ENCODE peak calls at places on chromosomes 4 and X, in six cellular contexts. G is CD8-positive, alpha-beta memory T cell; K is CD4-positive, CD25-positive, alpha-beta regulatory T cell; L is mesendoderm; V is CD4-positive, alpha-beta memory T cell; I is fibroblast of lung. H is an unnamed sample.

GRCh38 chr4:2432991-2433530 is 14.3 kb downstream of the CFAP99 start:
- DNase-seq in K (no peak), G (no peak), I (peak; percentile 34), V (no peak), L (peak; percentile 46), H (no peak)

GRCh38 chrX:154140742-154141141 is 3.3 kb upstream of the OPN1LW start:
- DNase-seq in V (no peak), I (no peak), L (no peak), K (no peak), G (no peak), H (no peak)

GRCh38 chr4:17968721-17969120 is 52.8 kb downstream of the LCORL start:
- DNase-seq in K (no peak), G (no peak), V (no peak), L (no peak), I (no peak), H (no peak)

GRCh38 chr4:97262769-97263168 is 880.5 kb downstream of the STPG2 start:
- DNase-seq in I (no peak), V (no peak), L (no peak), G (no peak), K (no peak), H (no peak)

GRCh38 chr4:100935090-100935489 is 412.2 kb downstream of the PPP3CA start:
- DNase-seq in V (no peak), L (peak; percentile 19), I (peak; percentile 5), K (no peak), G (no peak), H (no peak)

GRCh38 chr4:24801136-24801855 is 5.9 kb downstream of the SOD3 start:
- DNase-seq in V (no peak), G (no peak), K (no peak), L (no peak), I (no peak), H (no peak)

GRCh38 chrX:42119076-42119475 is 195.7 kb upstream of the CASK start:
- DNase-seq in I (peak; percentile 48), L (peak; percentile 19), G (no peak), V (no peak), K (no peak), H (no peak)

GRCh38 chr4:143336828-143337599 is at the start of gene GAB1:
- DNase-seq in G (no peak), L (peak; percentile 95), I (peak; percentile 85), K (no peak), V (no peak), H (no peak)

GRCh38 chr4:121794505-121795192 is 6.5 kb upstream of the EXOSC9 start:
- DNase-seq in I (no peak), V (no peak), G (no peak), K (no peak), L (peak; percentile 15), H (no peak)

GRCh38 chrX:106802388-106803275 is at the start of gene TBC1D8B:
- DNase-seq in I (peak; percentile 92), L (peak; percentile 96), G (no peak), K (no peak), V (peak; percentile 20), H (no peak)

GRCh38 chr4:76233534-76233933 is 18.0 kb upstream of the FAM47E start:
- DNase-seq in I (no peak), L (peak; percentile 81), G (no peak), V (no peak), K (no peak), H (no peak)
- H3K4me3 ChIP-seq in I (no peak overlapping the region), L (no peak overlapping the region), G (no peak overlapping the region), V (no peak overlapping the region), K (no peak overlapping the region), H (no peak overlapping the region)

GRCh38 chr4:85736576-85736975 is 261.6 kb downstream of the ARHGAP24 start:
- DNase-seq in L (no peak), I (no peak), V (no peak), G (no peak), K (no peak), H (no peak)

GRCh38 chr4:85741421-85741820 is 266.5 kb downstream of the ARHGAP24 start:
- DNase-seq in L (no peak), I (no peak), K (no peak), G (no peak), V (no peak), H (no peak)

GRCh38 chr4:85740431-85740861 is 265.5 kb downstream of the ARHGAP24 start:
- DNase-seq in L (no peak), I (peak; percentile 60), V (no peak), K (no peak), G (no peak), H (no peak)

GRCh38 chr4:85737254-85737653 is 262.3 kb downstream of the ARHGAP24 start:
- DNase-seq in G (no peak), V (no peak), I (no peak), L (no peak), K (no peak), H (no peak)

DNA sequence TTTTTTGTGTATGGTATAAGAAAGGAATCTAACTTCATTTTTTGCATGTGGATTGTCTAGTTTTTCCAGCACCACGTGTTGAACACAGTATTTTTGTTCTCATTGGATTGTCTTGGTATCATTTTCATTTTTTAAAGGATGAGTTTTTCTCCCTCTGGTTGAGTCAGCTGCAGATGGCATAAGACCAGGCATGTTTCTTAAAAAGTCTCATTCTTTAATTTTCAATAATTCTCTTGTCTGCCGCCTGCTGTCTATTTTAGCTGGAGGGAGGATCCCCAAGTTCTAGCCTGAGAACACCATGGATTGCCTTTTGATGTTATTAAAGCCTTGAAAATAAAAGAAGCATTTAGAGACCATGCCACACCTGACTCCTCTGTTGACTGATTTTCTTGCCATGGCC is 263.8 kb downstream of the ARHGAP24 start:
- DNase-seq in K (no peak), L (no peak), V (no peak), G (no peak), I (no peak), H (no peak)
- H3K27ac ChIP-seq in K (no peak overlapping the region), L (no peak overlapping the region), V (no peak overlapping the region), G (no peak overlapping the region), I (no peak overlapping the region), H (no peak overlapping the region)

GRCh38 chrX:11540532-11541377 is 125.0 kb downstream of the ARHGAP6 start:
- DNase-seq in G (no peak), V (no peak), I (peak; percentile 65), K (no peak), L (no peak), H (no peak)
- H3K27me3 ChIP-seq in G (no peaks in the 10 kb centered on the region), V (no peaks in the 10 kb centered on the region), I (no peaks in the 10 kb centered on the region), K (no peaks in the 10 kb centered on the region), L (no peaks in the 10 kb centered on the region), H (no peaks in the 10 kb centered on the region)

DNA sequence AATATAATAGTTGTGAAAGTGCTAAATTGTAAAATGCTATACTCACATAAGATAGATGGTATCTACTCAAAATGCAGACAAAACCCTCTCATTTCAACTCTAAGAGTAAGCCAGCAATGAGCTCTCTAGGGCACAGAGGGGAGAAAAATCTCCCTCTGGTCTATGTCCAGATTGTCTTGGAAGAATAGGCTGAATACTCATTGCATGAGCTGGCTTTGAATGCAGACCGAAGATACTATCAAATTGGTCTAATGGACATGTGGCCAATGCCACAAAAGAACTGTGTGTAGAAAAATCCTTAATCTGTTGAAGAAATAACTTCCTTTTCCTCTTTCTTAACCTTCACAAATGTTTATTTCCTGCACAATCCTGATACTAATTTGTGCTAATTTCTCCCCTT is 3.5 kb downstream of the ZXDA start:
- DNase-seq in V (no peak), G (no peak), L (no peak), K (no peak), I (peak; percentile 47), H (no peak)
- H3K4me3 ChIP-seq in V (no peak overlapping the region), G (no peak overlapping the region), L (no peak overlapping the region), K (peak overlapping the region; percentile 90), I (peak overlapping the region; percentile 8), H (no peak overlapping the region)

DNA sequence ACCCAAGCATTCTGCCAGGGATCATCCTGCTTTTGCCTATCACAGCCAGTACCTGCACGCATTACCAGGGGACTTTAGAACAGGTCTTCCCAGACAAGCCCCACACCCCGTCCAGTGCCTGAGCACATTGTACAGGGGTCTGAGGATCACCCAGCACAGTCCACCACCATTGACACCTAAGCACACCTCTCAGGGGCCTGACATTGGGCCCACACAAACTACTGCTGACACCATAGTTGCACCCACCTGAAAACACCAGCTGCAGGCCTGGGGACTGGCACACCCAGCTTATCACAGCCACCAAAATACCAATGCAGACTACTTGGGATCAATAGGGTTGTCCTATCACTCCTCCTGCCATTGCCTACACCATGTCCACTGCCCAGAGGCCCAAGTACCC is 14.7 kb upstream of the NAA11 start:
- DNase-seq in K (no peak), V (no peak), G (no peak), L (no peak), I (no peak), H (no peak)
- H3K27ac ChIP-seq in K (no peak overlapping the region), V (no peak overlapping the region), G (no peak overlapping the region), L (peak overlapping the region; percentile 19), I (no peak overlapping the region), H (no peak overlapping the region)

H was measured in CD8-positive, alpha-beta T cell.